ENCODE peak calls at places on chromosome 16, in nine cellular contexts. W, I, H, C, G, Y, M, X and J are unnamed samples.

GRCh38 chr16:22675745-22676540 is 138.0 kb upstream of the HS3ST2 start:
- DNase-seq in H (no peak), M (no peak), C (no peak), Y (no peak), I (peak; percentile 24), G (no peak), X (peak; percentile 55), W (no peak), J (no peak)

GRCh38 chr16:78551487-78552085 is 452.1 kb downstream of the WWOX start:
- DNase-seq in M (no peak), X (no peak), H (no peak), W (no peak), C (peak; percentile 68), G (no peak), I (no peak), Y (no peak), J (peak; percentile 31)

GRCh38 chr16:67672739-67673662 is 6.4 kb downstream of the C16orf86 start:
- DNase-seq in M (peak; percentile 74), H (peak; percentile 84), I (no peak), C (peak; percentile 77), Y (peak; percentile 62), G (no peak), X (no peak), W (peak; percentile 77), J (peak; percentile 70)

GRCh38 chr16:2156025-2156848 is 655 bp downstream of the TRAF7 start:
- DNase-seq in W (peak; percentile 64), X (no peak), C (peak; percentile 21), Y (no peak), M (peak; percentile 42), I (no peak), G (no peak), H (no peak), J (no peak)

GRCh38 chr16:66194866-66195265 is 171.6 kb upstream of the CDH5 start:
- DNase-seq in X (no peak), M (no peak), G (no peak), C (no peak), H (no peak), W (no peak), I (no peak), Y (no peak), J (no peak)

GRCh38 chr16:85448557-85449194 is 164.4 kb upstream of the GSE1 start:
- DNase-seq in G (no peak), C (no peak), W (peak; percentile 82), M (peak; percentile 46), Y (no peak), H (no peak), I (no peak), X (no peak), J (no peak)

GRCh38 chr16:82412770-82413169 is 214.0 kb upstream of the CDH13 start:
- DNase-seq in I (no peak), X (no peak), Y (no peak), M (no peak), C (no peak), H (no peak), W (no peak), G (no peak), J (peak; percentile 6)

GRCh38 chr16:70529051-70529777 is 5.6 kb downstream of the SF3B3 start:
- DNase-seq in Y (no peak), W (peak; percentile 43), G (no peak), M (peak; percentile 40), X (no peak), I (no peak), C (no peak), H (peak; percentile 62), J (no peak)

GRCh38 chr16:21116148-21116693 is 34.4 kb downstream of the DNAH3 start:
- DNase-seq in Y (no peak), X (peak; percentile 11), G (no peak), W (no peak), C (no peak), I (no peak), H (no peak), M (no peak), J (no peak)

GRCh38 chr16:21121150-21121549 is 29.5 kb downstream of the DNAH3 start:
- DNase-seq in Y (no peak), M (peak; percentile 19), W (no peak), H (no peak), I (no peak), X (no peak), C (no peak), G (no peak), J (no peak)

GRCh38 chr16:21117567-21117966 is 33.1 kb downstream of the DNAH3 start:
- DNase-seq in X (no peak), M (no peak), G (no peak), I (no peak), C (no peak), W (no peak), Y (no peak), H (no peak), J (no peak)
- H3K4me3 ChIP-seq in X (no peak overlapping the region), M (no peak overlapping the region), G (no peak overlapping the region), I (no peak overlapping the region), C (no peak overlapping the region), W (no peak overlapping the region), Y (no peak overlapping the region), H (no peak overlapping the region), J (no peak overlapping the region)

GRCh38 chr16:23682181-23682580 is 3.5 kb downstream of the PLK1 start:
- DNase-seq in G (no peak), M (no peak), I (no peak), W (no peak), C (no peak), H (no peak), X (no peak), Y (no peak), J (no peak)

GRCh38 chr16:23679274-23679985 is 741 bp downstream of the PLK1 start:
- DNase-seq in X (no peak), W (peak; percentile 64), H (peak; percentile 80), C (peak; percentile 7), Y (no peak), M (peak; percentile 66), G (no peak), I (no peak), J (no peak)

GRCh38 chr16:23679986-23680336 is 1.3 kb downstream of the PLK1 start:
- DNase-seq in W (no peak), M (no peak), H (no peak), X (no peak), Y (no peak), C (no peak), I (no peak), G (no peak), J (no peak)

GRCh38 chr16:23676924-23677480 is 1.7 kb upstream of the PLK1 start:
- DNase-seq in M (peak; percentile 85), X (no peak), W (peak; percentile 34), I (no peak), C (no peak), Y (no peak), G (no peak), H (no peak), J (no peak)

DNA sequence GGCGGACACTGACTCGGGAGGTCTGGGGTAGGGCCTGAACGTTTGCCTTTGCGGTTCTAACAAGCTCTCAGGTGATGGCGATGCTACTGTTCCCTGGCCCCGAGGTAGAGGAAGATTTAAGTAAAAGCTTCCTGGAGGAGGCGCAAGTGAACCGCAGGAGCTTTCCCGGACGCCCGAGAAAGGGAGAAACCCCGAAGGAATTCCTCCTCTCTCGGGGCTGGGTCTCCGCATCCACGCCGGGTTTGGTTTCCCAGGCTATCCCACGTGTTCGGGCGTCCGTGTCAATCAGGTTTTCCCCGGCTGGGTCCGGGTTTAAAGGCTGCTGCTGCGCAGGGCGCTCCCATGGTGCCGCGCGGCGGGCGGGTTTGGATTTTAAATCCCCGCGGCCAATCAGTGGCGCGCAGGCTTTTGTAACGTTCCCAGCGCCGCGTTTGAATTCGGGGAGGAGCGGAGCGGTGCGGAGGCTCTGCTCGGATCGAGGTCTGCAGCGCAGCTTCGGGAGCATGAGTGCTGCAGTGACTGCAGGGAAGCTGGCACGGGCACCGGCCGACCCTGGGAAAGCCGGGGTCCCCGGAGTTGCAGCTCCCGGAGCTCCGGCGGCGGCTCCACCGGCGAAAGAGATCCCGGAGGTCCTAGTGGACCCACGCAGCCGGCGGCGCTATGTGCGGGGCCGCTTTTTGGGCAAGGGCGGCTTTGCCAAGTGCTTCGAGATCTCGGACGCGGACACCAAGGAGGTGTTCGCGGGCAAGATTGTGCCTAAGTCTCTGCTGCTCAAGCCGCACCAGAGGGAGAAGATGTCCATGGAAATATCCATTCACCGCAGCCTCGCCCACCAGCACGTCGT is at the start of gene PLK1:
- DNase-seq in W (peak; percentile 92), I (peak; percentile 82), X (no peak), Y (peak; percentile 35), M (peak; percentile 87), G (peak; percentile 34), C (peak; percentile 66), H (peak; percentile 96), J (peak; percentile 73)
- H3K4me1 ChIP-seq in W (peaks cover 6% of the 10 kb centered on the region), I (no peaks in the 10 kb centered on the region), X (peaks cover 18% of the 10 kb centered on the region), Y (peaks cover 3% of the 10 kb centered on the region), M (peaks cover 7% of the 10 kb centered on the region), G (peaks cover 16% of the 10 kb centered on the region), C (peaks cover 12% of the 10 kb centered on the region), H (peaks cover 27% of the 10 kb centered on the region), J (no peaks in the 10 kb centered on the region)

GRCh38 chr16:27408602-27409031 is 6.6 kb downstream of the IL21R start:
- DNase-seq in Y (no peak), C (no peak), W (no peak), I (no peak), G (no peak), H (no peak), X (no peak), M (no peak), J (no peak)

GRCh38 chr16:27405546-27406451 is 3.8 kb downstream of the IL21R start:
- DNase-seq in W (no peak), M (no peak), G (no peak), Y (no peak), X (no peak), H (no peak), C (no peak), I (no peak), J (no peak)

GRCh38 chr16:27408012-27408601 is 6.1 kb downstream of the IL21R start:
- DNase-seq in G (no peak), C (no peak), W (no peak), I (no peak), M (peak; percentile 17), X (no peak), Y (no peak), H (no peak), J (no peak)

GRCh38 chr16:27407158-27407557 is 5.2 kb downstream of the IL21R start:
- DNase-seq in H (no peak), X (no peak), C (no peak), W (no peak), G (no peak), I (no peak), Y (no peak), M (no peak), J (no peak)

DNA sequence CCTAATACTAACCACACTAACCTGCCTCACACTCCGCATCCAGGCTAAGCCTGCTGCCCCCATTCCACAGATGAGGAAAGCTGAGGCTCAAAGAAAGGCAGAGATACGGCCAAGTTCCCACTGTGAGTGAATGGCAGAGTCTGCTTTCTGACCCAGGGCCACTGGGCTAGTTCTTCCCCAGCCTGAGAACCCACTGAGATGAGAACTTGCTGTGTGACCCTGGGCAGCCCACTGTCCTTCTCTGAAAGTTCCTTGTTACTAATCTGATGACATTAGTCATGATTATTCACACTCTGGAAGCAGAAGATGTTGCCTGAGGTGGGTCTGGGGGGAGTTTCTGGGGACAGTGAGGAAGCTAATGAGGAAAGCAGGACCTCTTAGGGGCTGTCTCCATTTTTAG is 4.8 kb downstream of the IL21R start:
- DNase-seq in X (no peak), H (no peak), M (no peak), G (no peak), Y (no peak), I (no peak), C (no peak), W (no peak), J (no peak)
- H3K4me3 ChIP-seq in X (no peak overlapping the region), H (no peak overlapping the region), M (no peak overlapping the region), G (no peak overlapping the region), Y (no peak overlapping the region), I (no peak overlapping the region), C (no peak overlapping the region), W (no peak overlapping the region), J (no peak overlapping the region)

DNA sequence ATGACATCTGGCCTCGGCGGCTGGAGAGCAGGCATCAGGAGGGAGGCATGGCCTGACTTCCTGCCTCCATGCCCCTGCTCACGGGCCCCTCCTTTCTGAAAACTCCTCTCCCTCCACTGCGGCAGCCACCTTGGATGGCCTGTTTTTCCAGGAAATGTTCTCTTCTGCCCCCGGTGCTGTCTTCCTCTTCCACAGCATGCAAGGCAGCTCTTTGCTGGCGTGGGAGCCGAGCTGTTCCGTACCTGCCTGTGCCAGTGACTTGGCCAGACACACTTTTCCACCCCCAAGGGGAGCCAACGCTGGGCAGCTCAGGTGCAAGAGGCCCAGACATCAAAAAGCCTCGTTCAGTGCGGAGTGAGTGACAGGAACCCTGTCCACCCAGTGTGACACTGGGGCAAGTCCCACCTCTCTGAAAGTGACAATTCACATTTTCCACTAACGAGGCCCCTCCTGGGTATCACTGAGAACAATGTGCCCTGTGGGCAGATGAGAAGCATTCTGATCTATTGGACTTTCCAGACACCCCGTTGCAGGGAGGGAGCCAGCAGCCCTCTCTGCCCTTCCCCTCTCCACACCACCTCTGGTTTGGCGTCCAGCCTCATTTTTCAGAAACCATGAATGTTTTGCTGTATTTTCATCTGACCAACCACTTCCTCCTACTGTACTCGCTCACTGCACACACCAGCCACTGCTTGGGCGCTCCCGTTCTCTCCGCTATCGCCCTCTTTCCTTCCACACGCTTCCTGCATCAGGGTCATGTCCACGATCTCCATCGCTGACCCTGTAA is 31.1 kb downstream of the NSMCE1 start:
- DNase-seq in I (peak; percentile 62), X (no peak), W (peak; percentile 8), C (no peak), G (no peak), Y (no peak), M (peak; percentile 38), H (no peak), J (no peak)
- H3K4me1 ChIP-seq in I (no peaks in the 10 kb centered on the region), X (peaks cover 58% of the 10 kb centered on the region), W (peaks cover 4% of the 10 kb centered on the region), C (peaks cover 44% of the 10 kb centered on the region), G (peaks cover 42% of the 10 kb centered on the region), Y (peaks cover 12% of the 10 kb centered on the region), M (no peaks in the 10 kb centered on the region), H (peaks cover 12% of the 10 kb centered on the region), J (peaks cover 32% of the 10 kb centered on the region)